ENCODE peak calls at places on chromosome 16, in nine cellular contexts. S is fibroblast of lung, X is keratinocyte, W is psoas muscle, P is tibial artery, D is A549, A is AG04450, C is nephron progenitor cell, Q is cardiac muscle cell. O is an unnamed sample.
A peak's percentile ranks its signal among the peaks of the same experiment; 100 is the strongest.

GRCh38 chr16:86026136-86026905 is 127.4 kb downstream of the IRF8 start:
- DNase-seq in S (no peak), X (no peak), W (no peak), P (peak; percentile 15), D (no peak), A (no peak), C (no peak), Q (no peak), O (no peak)

GRCh38 chr16:2900526-2901075 is 11.1 kb upstream of the FLYWCH1 start:
- DNase-seq in S (no peak), X (no peak), W (no peak), P (no peak), D (no peak), A (no peak), C (no peak), Q (no peak), O (no peak)

GRCh38 chr16:30769379-30770089 is 7.4 kb downstream of the RNF40 start:
- DNase-seq in S (no peak), X (no peak), W (no peak), P (no peak), D (no peak), A (no peak), C (no peak), Q (no peak), O (no peak)

GRCh38 chr16:17170435-17170834 is 300.3 kb downstream of the XYLT1 start:
- DNase-seq in S (no peak), X (no peak), W (no peak), P (no peak), D (no peak), A (no peak), C (no peak), Q (no peak), O (no peak)

GRCh38 chr16:59540621-59541020 is 806.5 kb upstream of the GOT2 start:
- DNase-seq in S (peak; percentile 88), X (no peak), W (no peak), P (no peak), D (no peak), A (no peak), C (no peak), Q (no peak), O (no peak)

GRCh38 chr16:85781685-85782370 is 17.5 kb downstream of the EMC8 start:
- DNase-seq in S (peak; percentile 81), X (no peak), W (peak; percentile 51), P (no peak), D (no peak), A (no peak), C (no peak), Q (no peak), O (peak; percentile 71)

GRCh38 chr16:73176577-73177013 is 128.7 kb upstream of the ZFHX3 start:
- DNase-seq in S (peak; percentile 89), X (peak; percentile 56), W (no peak), P (no peak), D (peak; percentile 48), A (peak; percentile 70), C (no peak), Q (peak; percentile 25), O (peak; percentile 81)

GRCh38 chr16:60608971-60609370 is 1427.3 kb downstream of the CDH8 start:
- DNase-seq in S (peak; percentile 39), X (no peak), W (no peak), P (no peak), D (no peak), A (no peak), C (no peak), Q (no peak), O (no peak)

GRCh38 chr16:27703545-27703944 is 153.6 kb downstream of the KATNIP start:
- DNase-seq in S (peak; percentile 25), X (no peak), W (no peak), P (peak; percentile 8), D (no peak), A (no peak), C (no peak), Q (no peak), O (no peak)

GRCh38 chr16:89738538-89739317 is 17.4 kb downstream of the ZNF276 start:
- DNase-seq in S (no peak), X (no peak), W (no peak), P (no peak), D (no peak), A (no peak), C (no peak), Q (no peak), O (no peak)

GRCh38 chr16:67967956-67968439 is 439 bp downstream of the SLC12A4 start:
- DNase-seq in S (peak; percentile 35), X (no peak), W (peak; percentile 60), P (no peak), D (peak; percentile 36), A (no peak), C (peak; percentile 67), Q (no peak), O (peak; percentile 19)

GRCh38 chr16:2250652-2251280 is 621 bp downstream of the ECI1 start:
- DNase-seq in S (peak; percentile 22), X (no peak), W (no peak), P (no peak), D (no peak), A (no peak), C (peak; percentile 30), Q (no peak), O (peak; percentile 55)

GRCh38 chr16:46918905-46919792 is 35.0 kb downstream of the GPT2 start:
- DNase-seq in S (no peak), X (no peak), W (no peak), P (no peak), D (no peak), A (no peak), C (peak; percentile 50), Q (no peak), O (no peak)

GRCh38 chr16:86680137-86680536 is 101.8 kb downstream of the FOXL1 start:
- DNase-seq in S (peak; percentile 94), X (no peak), W (no peak), P (peak; percentile 57), D (no peak), A (peak; percentile 56), C (no peak), Q (no peak), O (peak; percentile 24)

GRCh38 chr16:17304814-17305169 is 166.0 kb downstream of the XYLT1 start:
- DNase-seq in S (peak; percentile 36), X (no peak), W (no peak), P (no peak), D (no peak), A (no peak), C (no peak), Q (no peak), O (no peak)

GRCh38 chr16:85072947-85073346 is 39.3 kb downstream of the CIBAR2 start:
- DNase-seq in S (peak; percentile 55), X (no peak), W (peak; percentile 72), P (no peak), D (no peak), A (peak; percentile 46), C (no peak), Q (no peak), O (no peak)

GRCh38 chr16:50298075-50298460 is 31.7 kb downstream of the ADCY7 start:
- DNase-seq in S (no peak), X (no peak), W (no peak), P (peak; percentile 17), D (no peak), A (no peak), C (no peak), Q (no peak), O (no peak)

GRCh38 chr16:35637683-35638082 is 2178.3 kb downstream of the TP53TG3F start:
- DNase-seq in S (no peak), X (no peak), W (no peak), P (no peak), D (no peak), A (no peak), C (no peak), Q (no peak), O (no peak)
- TF ChIP-seq CTCF in S (no peak), X (no peak), W (no peak), P (no peak), D (no peak), A (no peak), C (no peak), Q (no peak), O (no peak)

DNA sequence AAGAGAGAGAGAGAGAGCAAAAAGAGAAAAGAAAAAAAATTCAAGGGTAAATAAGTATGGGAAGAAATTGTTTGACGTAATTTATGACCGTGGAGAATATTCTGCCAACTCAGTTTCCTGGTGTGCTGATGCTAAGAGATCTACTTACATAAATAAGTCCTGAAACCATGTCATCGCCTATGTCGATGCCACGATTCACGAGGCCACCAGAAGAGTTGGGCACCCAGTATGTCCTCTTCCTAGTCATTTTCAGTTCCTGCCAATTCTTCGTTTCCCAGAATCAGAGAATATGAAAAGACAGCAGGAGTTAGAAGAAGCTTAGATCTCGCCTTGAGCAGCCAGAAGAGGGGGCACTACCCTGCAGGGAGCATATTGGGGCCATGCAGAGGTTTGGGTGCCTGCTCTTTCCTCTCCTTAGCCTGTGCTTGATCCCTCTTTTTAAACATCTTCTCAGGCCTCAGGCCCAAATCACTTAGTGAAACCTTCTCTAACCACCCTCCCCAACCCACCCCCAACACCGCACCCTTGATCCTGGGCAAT is 12.4 kb upstream of the LONP2 start:
- DNase-seq in S (peak; percentile 25), X (no peak), W (no peak), P (no peak), D (peak; percentile 23), A (peak; percentile 2), C (peak; percentile 28), Q (peak; percentile 57), O (peak; percentile 45)
- TF ChIP-seq CTCF in S (peak; percentile 82), X (peak; percentile 56), W (peak; percentile 21), P (peak; percentile 14), D (peak; percentile 55), A (peak; percentile 74), C (peak; percentile 46), Q (peak; percentile 74), O (peak; percentile 12)

GRCh38 chr16:4481965-4482364 is 5.8 kb downstream of the HMOX2 start:
- DNase-seq in S (no peak), X (no peak), W (no peak), P (no peak), D (no peak), A (no peak), C (no peak), Q (no peak), O (no peak)

GRCh38 chr16:4474192-4474961 is at the start of gene NMRAL1:
- DNase-seq in S (peak; percentile 88), X (no peak), W (peak; percentile 85), P (peak; percentile 89), D (peak; percentile 88), A (no peak), C (peak; percentile 75), Q (peak; percentile 90), O (peak; percentile 94)

GRCh38 chr16:4475880-4476790 is at the start of gene HMOX2:
- DNase-seq in S (peak; percentile 85), X (peak; percentile 91), W (peak; percentile 92), P (peak; percentile 88), D (peak; percentile 92), A (no peak), C (peak; percentile 91), Q (peak; percentile 95), O (peak; percentile 92)

GRCh38 chr16:4481526-4481925 is 5.3 kb downstream of the HMOX2 start:
- DNase-seq in S (no peak), X (no peak), W (no peak), P (no peak), D (no peak), A (no peak), C (no peak), Q (no peak), O (no peak)

GRCh38 chr16:4477966-4478365 is 1.8 kb downstream of the HMOX2 start:
- DNase-seq in S (peak; percentile 75), X (no peak), W (no peak), P (no peak), D (no peak), A (no peak), C (no peak), Q (no peak), O (peak; percentile 73)
- TF ChIP-seq CTCF in S (peak; percentile 44), X (peak; percentile 33), W (no peak), P (no peak), D (no peak), A (peak; percentile 25), C (no peak), Q (peak; percentile 47), O (no peak)

GRCh38 chr16:56657555-56658430 is at the start of gene MT1F:
- DNase-seq in S (peak; percentile 7), X (peak; percentile 53), W (peak; percentile 79), P (peak; percentile 73), D (peak; percentile 75), A (no peak), C (peak; percentile 72), Q (peak; percentile 28), O (peak; percentile 95)
- TF ChIP-seq CTCF in S (no peak), X (peak; percentile 17), W (no peak), P (no peak), D (no peak), A (no peak), C (no peak), Q (no peak), O (no peak)